ENCODE peak calls at places on chromosomes 1 and 21, in eight cellular contexts. R, Z, U, V, P, W, K and J are unnamed samples. For H3K27me3, the result is how much of the 10 kb centered on the place peaks cover.

GRCh38 chr1:204084247-204084772 is 11.4 kb downstream of the SOX13 start:
- DNase-seq in R (no peak), Z (peak), U (peak), V (no peak), P (no peak), W (peak), K (no peak), J (peak)

GRCh38 chr1:5502310-5503194 is 489.7 kb downstream of the NPHP4 start:
- DNase-seq in R (no peak), Z (peak), U (no peak), V (no peak), P (no peak), W (no peak), K (no peak), J (no peak)

GRCh38 chr1:205543351-205544305 is 39.2 kb downstream of the CDK18 start:
- DNase-seq in R (peak), Z (peak), U (peak), V (peak), P (peak), W (no peak), K (peak), J (peak)

GRCh38 chr1:18883636-18884418 is 18.5 kb downstream of the ALDH4A1 start:
- DNase-seq in R (no peak), Z (peak), U (peak), V (peak), P (peak), W (peak), K (peak), J (peak)

GRCh38 chr1:63414691-63415090 is 47.3 kb downstream of the ALG6 start:
- DNase-seq in R (no peak), Z (no peak), U (no peak), V (no peak), P (no peak), W (no peak), K (no peak), J (no peak)

GRCh38 chr1:21668232-21669032 is 725 bp downstream of the RAP1GAP start:
- DNase-seq in R (no peak), Z (no peak), U (no peak), V (no peak), P (no peak), W (no peak), K (no peak), J (peak)

GRCh38 chr1:207654320-207654719 is 9.4 kb downstream of the CR1L start:
- DNase-seq in R (no peak), Z (no peak), U (no peak), V (no peak), P (no peak), W (no peak), K (no peak), J (no peak)

GRCh38 chr1:232476538-232476950 is 153.4 kb downstream of the SIPA1L2 start:
- DNase-seq in R (no peak), Z (no peak), U (no peak), V (no peak), P (no peak), W (no peak), K (no peak), J (no peak)

GRCh38 chr1:203116048-203116810 is 11.3 kb upstream of the ADORA1 start:
- DNase-seq in R (no peak), Z (no peak), U (peak), V (no peak), P (no peak), W (no peak), K (no peak), J (no peak)

GRCh38 chr1:18387307-18387706 is 93.4 kb upstream of the KLHDC7A start:
- DNase-seq in R (no peak), Z (no peak), U (no peak), V (no peak), P (no peak), W (no peak), K (no peak), J (no peak)

GRCh38 chr1:205983925-205984725 is 19.1 kb downstream of the RAB7B start:
- DNase-seq in R (no peak), Z (peak), U (peak), V (peak), P (no peak), W (peak), K (peak), J (no peak)

GRCh38 chr1:46809071-46809470 is 10.2 kb downstream of the CYP4B1 start:
- DNase-seq in R (no peak), Z (no peak), U (no peak), V (no peak), P (no peak), W (no peak), K (no peak), J (no peak)

GRCh38 chr1:19651141-19651737 is 7.1 kb downstream of the NBL1 start:
- DNase-seq in R (no peak), Z (peak), U (peak), V (no peak), P (no peak), W (peak), K (no peak), J (no peak)

GRCh38 chr1:246528933-246529731 is 22.1 kb upstream of the SMYD3 start:
- DNase-seq in R (no peak), Z (peak), U (no peak), V (no peak), P (no peak), W (no peak), K (no peak), J (no peak)

GRCh38 chr1:201882665-201883132 is 6.0 kb upstream of the SHISA4 start:
- DNase-seq in R (no peak), Z (no peak), U (peak), V (no peak), P (no peak), W (peak), K (no peak), J (no peak)

GRCh38 chr1:247177755-247178154 is 5.9 kb upstream of the ZNF124 start:
- DNase-seq in R (no peak), Z (no peak), U (no peak), V (no peak), P (no peak), W (no peak), K (no peak), J (no peak)

GRCh38 chr1:42186172-42186571 is 21.6 kb upstream of the GUCA2A start:
- DNase-seq in R (peak), Z (no peak), U (no peak), V (no peak), P (no peak), W (no peak), K (no peak), J (no peak)

GRCh38 chr1:86507935-86508582 is 38.8 kb upstream of the CLCA4 start:
- DNase-seq in R (no peak), Z (peak), U (peak), V (peak), P (no peak), W (no peak), K (no peak), J (no peak)

GRCh38 chr1:206455681-206456344 is 14.5 kb upstream of the IKBKE start:
- DNase-seq in R (no peak), Z (peak), U (peak), V (no peak), P (no peak), W (no peak), K (no peak), J (no peak)

GRCh38 chr1:185317886-185318310 is 855 bp upstream of the IVNS1ABP start:
- DNase-seq in R (no peak), Z (peak), U (no peak), V (no peak), P (no peak), W (peak), K (no peak), J (peak)

GRCh38 chr1:154263465-154264332 is 8.7 kb upstream of the HAX1 start:
- DNase-seq in R (no peak), Z (no peak), U (no peak), V (no peak), P (no peak), W (no peak), K (no peak), J (no peak)

GRCh38 chr1:2804628-2805351 is 3.3 kb upstream of the TTC34 start:
- DNase-seq in R (no peak), Z (no peak), U (no peak), V (no peak), P (no peak), W (no peak), K (no peak), J (peak)

GRCh38 chr1:46512135-46512791 is 22.6 kb downstream of the DMBX1 start:
- DNase-seq in R (no peak), Z (no peak), U (no peak), V (no peak), P (no peak), W (no peak), K (no peak), J (peak)

GRCh38 chr21:46024983-46025860 is 43.7 kb downstream of the COL6A1 start:
- DNase-seq in R (no peak), Z (no peak), U (no peak), V (no peak), P (no peak), W (no peak), K (no peak), J (no peak)

GRCh38 chr1:119147626-119148180 is 7.2 kb upstream of the WARS2 start:
- DNase-seq in R (no peak), Z (no peak), U (no peak), V (no peak), P (no peak), W (no peak), K (no peak), J (no peak)

GRCh38 chr1:151905070-151905442 is 4.3 kb downstream of the THEM4 start:
- DNase-seq in R (no peak), Z (peak), U (no peak), V (no peak), P (no peak), W (no peak), K (no peak), J (no peak)

GRCh38 chr1:44515416-44515815 is 110.4 kb downstream of the RNF220 start:
- DNase-seq in R (no peak), Z (no peak), U (no peak), V (no peak), P (no peak), W (no peak), K (no peak), J (no peak)

GRCh38 chr1:205597691-205598314 is 34.0 kb downstream of the ELK4 start:
- DNase-seq in R (no peak), Z (no peak), U (no peak), V (no peak), P (no peak), W (no peak), K (no peak), J (no peak)

GRCh38 chr1:228972576-228972975 is 237.3 kb downstream of the RHOU start:
- DNase-seq in R (no peak), Z (no peak), U (no peak), V (no peak), P (no peak), W (no peak), K (no peak), J (no peak)

GRCh38 chr1:52002038-52002917 is 11.8 kb upstream of the RAB3B start:
- DNase-seq in R (peak), Z (peak), U (peak), V (peak), P (peak), W (peak), K (peak), J (no peak)

GRCh38 chr1:32045770-32046169 is 27.0 kb upstream of the TMEM39B start:
- DNase-seq in R (no peak), Z (no peak), U (no peak), V (no peak), P (no peak), W (no peak), K (no peak), J (no peak)

GRCh38 chr1:238457610-238458009 is 566.9 kb upstream of the ZP4 start:
- DNase-seq in R (no peak), Z (no peak), U (no peak), V (no peak), P (no peak), W (no peak), K (no peak), J (no peak)

DNA sequence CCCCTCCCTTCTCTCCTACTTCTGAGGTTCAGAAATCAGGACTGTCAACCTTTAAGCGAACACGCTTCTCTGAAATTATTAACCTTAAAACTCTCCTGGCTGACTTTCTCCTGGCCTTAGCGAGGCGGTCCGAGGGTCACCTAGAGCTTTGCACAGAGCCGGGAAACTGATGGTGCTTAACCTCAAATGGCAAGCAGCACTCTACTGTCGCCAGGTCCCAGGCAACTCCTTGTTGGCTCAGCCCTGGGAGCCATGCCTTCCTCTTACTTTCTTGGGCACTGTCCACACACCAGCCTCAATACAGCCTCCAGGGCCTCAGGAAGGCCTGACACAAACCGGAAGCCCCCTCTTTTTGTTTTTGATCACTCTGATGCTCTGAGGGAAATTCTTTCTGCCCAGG is 3.8 kb downstream of the TRABD2B start:
- DNase-seq in R (no peak), Z (no peak), U (no peak), V (no peak), P (no peak), W (no peak), K (no peak), J (no peak)
- H3K27me3 ChIP-seq in R (under half), Z (under half), U (under half), V (under half), P (under half), W (under half), K (under half), J (half or more)

DNA sequence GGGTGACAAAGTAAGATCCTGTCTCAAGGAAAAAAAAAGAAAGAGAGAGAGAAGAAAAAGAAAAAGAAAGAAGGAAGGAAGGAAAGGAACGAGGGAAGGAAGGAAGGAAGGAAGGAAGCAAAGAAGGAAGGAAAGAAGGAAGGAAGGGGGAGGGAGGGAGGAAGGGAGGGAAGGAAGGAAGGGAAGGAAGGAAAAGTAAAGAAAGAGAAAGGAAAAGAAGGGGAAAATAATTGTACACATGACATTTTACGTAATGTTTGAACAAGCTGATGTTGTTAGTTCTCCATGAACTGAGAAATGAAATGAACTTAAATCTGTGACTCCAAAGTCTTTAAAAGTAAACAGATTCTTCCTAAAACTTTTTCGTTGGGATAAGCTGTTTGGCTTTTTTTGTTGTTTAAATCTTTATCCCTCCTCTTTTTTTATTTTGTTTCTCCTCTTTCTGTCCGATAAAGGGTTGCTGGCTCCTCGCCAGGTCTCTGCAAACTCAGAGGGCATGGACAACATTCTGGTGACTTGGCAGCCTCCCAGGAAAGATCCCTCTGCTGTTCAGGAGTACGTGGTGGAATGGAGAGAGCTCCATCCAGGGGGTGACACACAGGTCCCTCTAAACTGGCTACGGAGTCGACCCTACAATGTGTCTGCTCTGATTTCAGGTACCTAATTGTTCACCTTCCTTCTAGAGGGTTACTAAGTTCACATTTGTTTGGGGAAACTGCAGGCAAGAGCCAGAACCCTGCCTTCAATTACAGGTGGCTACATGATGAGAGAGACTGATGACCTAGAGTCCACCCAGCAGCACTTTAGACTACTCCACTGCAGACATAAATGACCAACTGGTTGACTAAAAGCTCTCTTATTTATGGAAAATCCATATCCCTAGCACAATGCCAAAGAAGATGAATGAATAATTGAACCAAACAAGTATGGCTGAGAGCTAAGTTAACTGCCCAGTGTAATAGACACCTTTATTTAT is 60.0 kb downstream of the IL12RB2 start:
- DNase-seq in R (no peak), Z (peak), U (no peak), V (no peak), P (no peak), W (no peak), K (peak), J (no peak)
- TF ChIP-seq CTCF in R (no peak), Z (no peak), U (no peak), V (no peak), P (no peak), W (no peak), K (no peak), J (no peak)

GRCh38 chr1:99825098-99825497 is 25.1 kb upstream of the AGL start:
- DNase-seq in R (no peak), Z (no peak), U (no peak), V (no peak), P (no peak), W (no peak), K (no peak), J (no peak)

GRCh38 chr1:99827970-99828369 is 22.2 kb upstream of the AGL start:
- DNase-seq in R (no peak), Z (no peak), U (no peak), V (no peak), P (no peak), W (no peak), K (no peak), J (no peak)

GRCh38 chr1:99825702-99826101 is 24.5 kb upstream of the AGL start:
- DNase-seq in R (no peak), Z (no peak), U (no peak), V (no peak), P (no peak), W (no peak), K (no peak), J (no peak)

DNA sequence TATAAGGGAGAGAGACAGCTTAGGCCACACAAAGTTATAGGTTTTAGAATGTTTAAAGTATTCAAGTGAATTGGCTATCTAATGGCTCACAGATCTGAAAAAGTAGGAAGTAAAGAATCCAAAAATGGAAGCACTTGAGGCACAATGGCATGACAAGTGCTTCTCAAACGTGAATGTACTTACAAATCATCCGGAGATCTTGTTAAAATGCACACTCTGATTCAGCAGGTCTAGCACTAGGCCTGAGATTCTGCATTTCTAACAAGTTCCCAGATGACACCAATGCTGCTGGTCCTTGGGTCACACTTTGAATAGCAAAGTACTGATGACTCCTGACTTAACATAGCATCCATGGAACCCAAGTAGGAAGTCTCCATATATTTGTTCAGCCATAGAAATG is 20.9 kb upstream of the AGL start:
- DNase-seq in R (no peak), Z (peak), U (no peak), V (no peak), P (no peak), W (no peak), K (no peak), J (no peak)
- H3K27me3 ChIP-seq in R (under half), Z (under half), U (under half), V (under half), P (under half), W (under half), K (under half), J (under half)

DNA sequence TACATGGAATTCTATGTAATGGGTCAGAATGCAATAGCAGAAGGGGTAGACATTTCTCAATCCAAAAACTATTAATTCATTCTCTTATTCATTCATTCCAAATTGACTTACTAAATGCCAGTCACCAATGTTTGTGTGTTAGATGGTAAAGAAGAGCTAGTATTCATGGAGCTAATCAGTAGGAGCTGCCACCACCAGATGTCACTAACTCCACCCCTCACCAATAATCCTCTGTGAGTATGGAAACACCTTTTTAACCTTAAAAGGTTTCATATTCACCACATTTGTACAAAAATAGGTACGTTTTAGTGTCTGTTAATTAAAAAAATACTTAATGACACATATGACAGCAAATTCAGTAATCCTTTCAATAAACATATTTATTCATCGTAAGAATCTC is 131.8 kb upstream of the PKN2 start:
- DNase-seq in R (no peak), Z (no peak), U (peak), V (no peak), P (no peak), W (no peak), K (no peak), J (no peak)
- TF ChIP-seq CTCF in R (peak), Z (no peak), U (peak), V (no peak), P (no peak), W (peak), K (no peak), J (no peak)

GRCh38 chr1:24906760-24907490 is 23.2 kb downstream of the RUNX3 start:
- DNase-seq in R (no peak), Z (no peak), U (no peak), V (no peak), P (no peak), W (no peak), K (no peak), J (peak)
- H3K27me3 ChIP-seq in R (under half), Z (under half), U (under half), V (under half), P (under half), W (under half), K (under half), J (under half)